ENCODE peak calls at places on chromosomes 7 and 10, in four cellular contexts. D is GM12878, A is HepG2, L is H1. N is an unnamed sample. For H3K4me1, the result is how much of the 10 kb centered on the place peaks cover.

GRCh38 chr7:4726051-4726450 is 44.0 kb downstream of the FOXK1 start:
- DNase-seq in L (no peak), D (no peak), A (no peak), N (no peak)

GRCh38 chr10:59817806-59818205 is 64.6 kb upstream of the MRLN start:
- DNase-seq in L (no peak), D (no peak), A (no peak), N (no peak)

GRCh38 chr7:77247206-77247850 is 47.7 kb upstream of the FGL2 start:
- DNase-seq in L (peak), D (peak), A (peak), N (peak)

GRCh38 chr10:117137911-117138642 is at the start of gene VAX1:
- DNase-seq in D (no peak), A (no peak), L (no peak), N (no peak)

GRCh38 chr10:6990891-6991290 is 410.8 kb upstream of the PRKCQ start:
- DNase-seq in A (no peak), D (no peak), L (no peak), N (no peak)

GRCh38 chr7:122337011-122337410 is 32.5 kb upstream of the FEZF1 start:
- DNase-seq in A (no peak), L (no peak), D (no peak), N (no peak)

GRCh38 chr7:139426258-139427028 is 57.0 kb downstream of the KLRG2 start:
- DNase-seq in L (no peak), A (no peak), D (no peak), N (no peak)

GRCh38 chr10:122304054-122304579 is 33.0 kb downstream of the BTBD16 start:
- DNase-seq in A (peak), L (no peak), D (no peak), N (no peak)

GRCh38 chr7:93574269-93574645 is 267 bp downstream of the CALCR start:
- DNase-seq in D (no peak), A (no peak), L (no peak), N (no peak)

GRCh38 chr7:64101943-64102655 is 56.9 kb downstream of the ZNF727 start:
- DNase-seq in L (no peak), D (no peak), A (no peak), N (no peak)

GRCh38 chr7:123343611-123344010 is 143.8 kb upstream of the SLC13A1 start:
- DNase-seq in A (no peak), D (no peak), L (no peak), N (no peak)

GRCh38 chr10:67306588-67307205 is 380.9 kb downstream of the LRRTM3 start:
- DNase-seq in D (no peak), A (peak), L (no peak), N (peak)

GRCh38 chr7:141113131-141113530 is 39.3 kb downstream of the TMEM178B start:
- DNase-seq in D (no peak), A (no peak), L (no peak), N (no peak)

GRCh38 chr10:59587083-59587755 is 122.4 kb downstream of the SLC16A9 start:
- DNase-seq in L (no peak), D (no peak), A (no peak), N (no peak)

GRCh38 chr7:46932656-46933424 is 649.1 kb downstream of the TNS3 start:
- DNase-seq in D (no peak), A (no peak), L (no peak), N (no peak)

GRCh38 chr10:114648368-114648767 is 9.7 kb downstream of the ABLIM1 start:
- DNase-seq in D (no peak), A (peak), L (no peak), N (no peak)

GRCh38 chr10:128078136-128078969 is 47.9 kb downstream of the MKI67 start:
- DNase-seq in L (peak), D (no peak), A (peak), N (peak)

GRCh38 chr10:46080886-46081285 is 34.8 kb upstream of the MSMB start:
- DNase-seq in L (no peak), D (no peak), A (no peak), N (no peak)

GRCh38 chr10:31669367-31669766 is 259.3 kb downstream of the ARHGAP12 start:
- DNase-seq in D (no peak), A (no peak), L (no peak), N (no peak)

GRCh38 chr7:129643545-129644170 is 32.1 kb downstream of the NRF1 start:
- DNase-seq in D (no peak), L (no peak), A (no peak), N (no peak)

GRCh38 chr7:44393238-44394111 is 68.1 kb upstream of the CAMK2B start:
- DNase-seq in D (no peak), L (no peak), A (no peak), N (no peak)

GRCh38 chr7:79452495-79453265 is 787 bp downstream of the MAGI2 start:
- DNase-seq in A (peak), L (no peak), D (no peak), N (no peak)

GRCh38 chr7:55004579-55004978 is 14.2 kb upstream of the EGFR start:
- DNase-seq in D (no peak), L (no peak), A (no peak), N (no peak)

GRCh38 chr7:44309271-44310091 is 15.9 kb downstream of the CAMK2B start:
- DNase-seq in D (no peak), A (peak), L (no peak), N (peak)

GRCh38 chr10:57624066-57624465 is 643.6 kb downstream of the IPMK start:
- DNase-seq in A (no peak), L (no peak), D (no peak), N (no peak)

GRCh38 chr10:44357141-44357540 is 27.8 kb downstream of the CXCL12 start:
- DNase-seq in A (no peak), L (no peak), D (no peak), N (no peak)

GRCh38 chr10:126027707-126028106 is 131.3 kb downstream of the FANK1 start:
- DNase-seq in D (no peak), L (no peak), A (no peak), N (no peak)

GRCh38 chr7:134991469-134992339 is 5.4 kb downstream of the AGBL3 start:
- DNase-seq in D (no peak), A (peak), L (no peak), N (no peak)

GRCh38 chr7:74466196-74466813 is 12.6 kb downstream of the GTF2IRD1 start:
- DNase-seq in D (no peak), L (no peak), A (no peak), N (no peak)

GRCh38 chr10:19817251-19818046 is 1.2 kb downstream of the PLXDC2 start:
- DNase-seq in A (no peak), L (peak), D (no peak), N (no peak)

GRCh38 chr10:7378602-7379403 is 32.0 kb downstream of the SFMBT2 start:
- DNase-seq in L (no peak), A (no peak), D (no peak), N (no peak)

GRCh38 chr7:118003438-118003837 is 130.2 kb upstream of the CTTNBP2 start:
- DNase-seq in D (no peak), L (no peak), A (no peak), N (no peak)

GRCh38 chr10:103632247-103632642 is 138.7 kb downstream of the NEURL1 start:
- DNase-seq in D (no peak), A (no peak), L (no peak), N (no peak)

GRCh38 chr7:44158873-44159631 is 17.9 kb upstream of the MYL7 start:
- DNase-seq in L (no peak), A (no peak), D (no peak), N (no peak)

GRCh38 chr10:34370121-34370520 is 445.0 kb downstream of the PARD3 start:
- DNase-seq in L (no peak), A (no peak), D (no peak), N (no peak)

GRCh38 chr7:106853250-106853908 is 11.7 kb upstream of the PIK3CG start:
- DNase-seq in A (no peak), D (no peak), L (no peak), N (no peak)

GRCh38 chr7:44264221-44264956 is 61.0 kb downstream of the CAMK2B start:
- DNase-seq in A (no peak), D (no peak), L (no peak), N (no peak)

GRCh38 chr7:67913604-67914003 is 917.0 kb downstream of the TYW1 start:
- DNase-seq in D (no peak), A (no peak), L (no peak), N (no peak)

GRCh38 chr7:40546616-40547501 is 412.1 kb downstream of the SUGCT start:
- DNase-seq in A (no peak), D (no peak), L (no peak), N (no peak)

DNA sequence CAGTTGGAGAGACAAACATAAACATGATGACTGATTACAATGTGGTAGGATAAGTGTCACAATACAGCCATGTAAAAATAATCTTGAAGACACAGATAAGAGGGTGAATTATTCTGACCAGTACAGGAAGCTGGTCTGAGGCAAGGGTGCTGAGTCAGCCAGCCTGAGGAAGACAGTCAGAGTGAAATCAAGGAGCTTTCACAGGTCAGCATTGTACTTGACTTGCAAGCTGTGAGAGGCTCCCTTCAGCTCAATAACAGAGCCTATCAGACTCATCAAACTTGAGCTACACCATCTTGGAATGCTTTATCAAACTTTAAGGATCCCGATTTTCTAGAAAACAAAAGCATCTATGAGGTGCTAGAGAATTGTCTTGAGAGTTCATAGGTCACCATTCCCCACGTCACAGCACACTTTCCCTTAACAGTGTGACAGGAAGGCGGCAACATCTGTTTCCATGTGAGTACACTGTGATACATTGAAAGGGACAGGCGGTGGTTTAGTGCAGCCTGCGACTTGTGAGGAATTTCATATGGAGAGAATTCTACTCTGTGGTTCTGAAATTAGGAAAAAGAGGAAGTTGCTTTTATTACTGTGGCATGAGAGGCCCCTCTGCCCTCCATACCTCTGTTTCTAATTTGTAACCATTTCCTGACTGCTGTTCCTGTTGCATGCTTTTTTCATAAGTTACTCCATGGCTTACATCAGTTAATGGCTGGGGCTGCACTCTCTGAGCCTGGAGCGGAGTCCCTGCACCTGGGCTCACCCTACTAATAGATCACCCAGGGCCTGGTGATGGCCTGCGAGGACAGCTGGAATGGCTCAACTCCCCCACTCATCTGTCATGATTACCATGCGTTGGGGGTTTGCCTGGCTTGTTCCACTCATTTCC is 417.1 kb downstream of the SUGCT start:
- DNase-seq in D (peak), L (no peak), A (peak), N (no peak)
- TF ChIP-seq SUZ12 in D (no peak), L (no peak), A (no peak), N (no peak)

GRCh38 chr7:159027803-159028455 is 116.7 kb downstream of the VIPR2 start:
- DNase-seq in A (peak), L (no peak), D (no peak), N (no peak)
- H3K4me3 ChIP-seq in A (no peak), L (no peak), D (no peak), N (no peak)

GRCh38 chr7:155341463-155341983 is 43.8 kb downstream of the INSIG1 start:
- DNase-seq in A (no peak), D (no peak), L (no peak), N (no peak)
- H3K4me1 ChIP-seq in A (under half), D (under half), L (under half), N (under half)

GRCh38 chr7:16561943-16562342 is 35.3 kb downstream of the LRRC72 start:
- DNase-seq in L (no peak), D (no peak), A (no peak), N (peak)

GRCh38 chr7:16563281-16564022 is 36.8 kb downstream of the LRRC72 start:
- DNase-seq in D (no peak), L (no peak), A (no peak), N (no peak)

GRCh38 chr7:16556359-16556758 is 29.7 kb downstream of the LRRC72 start:
- DNase-seq in A (no peak), L (no peak), D (no peak), N (no peak)

GRCh38 chr7:16562456-16563220 is 36.0 kb downstream of the LRRC72 start:
- DNase-seq in A (no peak), D (no peak), L (no peak), N (no peak)

GRCh38 chr7:16559497-16560223 is 33.0 kb downstream of the LRRC72 start:
- DNase-seq in D (no peak), A (no peak), L (no peak), N (no peak)
- TF ChIP-seq SUZ12 in D (no peak), A (no peak), L (no peak), N (no peak)

N was measured in NT2/D1.